ENCODE peak calls at places on chromosomes 12 and 14, in five cellular contexts. X, M, F, Y and G are unnamed samples. For H3K9me3, the result is how much of the 10 kb centered on the place peaks cover.

GRCh38 chr12:101855364-101855884 is 22.0 kb upstream of the DRAM1 start:
- DNase-seq in X (peak), M (no peak), F (no peak), Y (peak), G (no peak)

GRCh38 chr12:54195736-54196347 is 7.1 kb upstream of the SMUG1 start:
- DNase-seq in X (no peak), M (peak), F (no peak), Y (peak), G (no peak)

GRCh38 chr12:106229036-106229591 is 18.7 kb downstream of the CKAP4 start:
- DNase-seq in X (no peak), M (no peak), F (no peak), Y (no peak), G (no peak)

GRCh38 chr12:38324896-38325295 is 8.3 kb downstream of the ALG10B start:
- DNase-seq in X (no peak), M (no peak), F (no peak), Y (no peak), G (no peak)

GRCh38 chr12:4353785-4354208 is 25.7 kb downstream of the FGF23 start:
- DNase-seq in X (no peak), M (peak), F (no peak), Y (peak), G (no peak)

GRCh38 chr12:26271889-26272492 is 76.6 kb downstream of the SSPN start:
- DNase-seq in X (no peak), M (no peak), F (no peak), Y (no peak), G (peak)

GRCh38 chr12:15540469-15540872 is 218.2 kb downstream of the PTPRO start:
- DNase-seq in X (no peak), M (no peak), F (no peak), Y (no peak), G (no peak)

GRCh38 chr14:69982220-69982795 is 103.1 kb downstream of the SMOC1 start:
- DNase-seq in X (no peak), M (no peak), F (no peak), Y (no peak), G (no peak)

GRCh38 chr12:54439521-54440255 is 20.6 kb upstream of the ITGA5 start:
- DNase-seq in X (peak), M (peak), F (peak), Y (peak), G (no peak)

GRCh38 chr14:64509036-64509435 is 4.5 kb downstream of the ZBTB1 start:
- DNase-seq in X (peak), M (no peak), F (no peak), Y (no peak), G (no peak)

GRCh38 chr12:115898670-115899069 is 378.8 kb downstream of the MED13L start:
- DNase-seq in X (no peak), M (no peak), F (no peak), Y (no peak), G (no peak)

GRCh38 chr12:93813972-93814821 is 137.0 kb downstream of the CRADD start:
- DNase-seq in X (peak), M (no peak), F (no peak), Y (peak), G (peak)

GRCh38 chr12:26153421-26154154 is 28.8 kb upstream of the BHLHE41 start:
- DNase-seq in X (peak), M (no peak), F (peak), Y (no peak), G (no peak)

GRCh38 chr12:109053382-109054123 is 1.2 kb downstream of the USP30 start:
- DNase-seq in X (peak), M (no peak), F (no peak), Y (peak), G (no peak)

GRCh38 chr14:52313493-52313881 is 625 bp upstream of the PTGER2 start:
- DNase-seq in X (no peak), M (no peak), F (no peak), Y (no peak), G (no peak)

GRCh38 chr12:5665615-5666014 is 233.7 kb downstream of the NTF3 start:
- DNase-seq in X (no peak), M (no peak), F (no peak), Y (no peak), G (no peak)

GRCh38 chr14:21081521-21082184 is 11.5 kb downstream of the ARHGEF40 start:
- DNase-seq in X (no peak), M (peak), F (no peak), Y (no peak), G (no peak)

GRCh38 chr14:99241314-99242035 is 30.5 kb downstream of the BCL11B start:
- DNase-seq in X (no peak), M (no peak), F (no peak), Y (no peak), G (no peak)

GRCh38 chr12:79324571-79324970 is 366.2 kb downstream of the PAWR start:
- DNase-seq in X (no peak), M (no peak), F (no peak), Y (no peak), G (no peak)

GRCh38 chr14:76348898-76349297 is 27.0 kb upstream of the ESRRB start:
- DNase-seq in X (no peak), M (peak), F (no peak), Y (peak), G (no peak)

GRCh38 chr12:45893240-45893639 is 97.1 kb downstream of the SCAF11 start:
- DNase-seq in X (peak), M (no peak), F (no peak), Y (no peak), G (no peak)

GRCh38 chr14:75340921-75341320 is 62.3 kb downstream of the FOS start:
- DNase-seq in X (no peak), M (no peak), F (no peak), Y (no peak), G (peak)

GRCh38 chr12:45416161-45416560 is 200.3 kb downstream of the ANO6 start:
- DNase-seq in X (no peak), M (no peak), F (no peak), Y (no peak), G (no peak)

GRCh38 chr12:2311001-2311778 is 258.4 kb downstream of the CACNA1C start:
- DNase-seq in X (no peak), M (no peak), F (no peak), Y (no peak), G (no peak)

GRCh38 chr12:106147956-106148355 is 9.2 kb upstream of the NUAK1 start:
- DNase-seq in X (no peak), M (peak), F (no peak), Y (no peak), G (peak)

GRCh38 chr12:117377758-117378157 is 16.3 kb upstream of the NOS1 start:
- DNase-seq in X (no peak), M (no peak), F (no peak), Y (peak), G (no peak)

GRCh38 chr12:116273813-116274551 is 3.5 kb downstream of the MED13L start:
- DNase-seq in X (no peak), M (no peak), F (no peak), Y (no peak), G (no peak)

GRCh38 chr12:110431957-110432587 is 18.1 kb downstream of the ARPC3 start:
- DNase-seq in X (no peak), M (no peak), F (no peak), Y (no peak), G (no peak)

GRCh38 chr12:88298014-88298682 is 156.0 kb downstream of the TMTC3 start:
- DNase-seq in X (no peak), M (peak), F (no peak), Y (no peak), G (no peak)

GRCh38 chr14:96799489-96800056 is 2.4 kb downstream of the VRK1 start:
- DNase-seq in X (peak), M (no peak), F (no peak), Y (no peak), G (no peak)

GRCh38 chr14:96796851-96797187 is 363 bp upstream of the VRK1 start:
- DNase-seq in X (no peak), M (no peak), F (no peak), Y (no peak), G (no peak)

GRCh38 chr14:96797943-96798349 is 764 bp downstream of the VRK1 start:
- DNase-seq in X (peak), M (peak), F (peak), Y (peak), G (no peak)

GRCh38 chr14:96795443-96795842 is 1.7 kb upstream of the VRK1 start:
- DNase-seq in X (no peak), M (no peak), F (no peak), Y (no peak), G (no peak)

DNA sequence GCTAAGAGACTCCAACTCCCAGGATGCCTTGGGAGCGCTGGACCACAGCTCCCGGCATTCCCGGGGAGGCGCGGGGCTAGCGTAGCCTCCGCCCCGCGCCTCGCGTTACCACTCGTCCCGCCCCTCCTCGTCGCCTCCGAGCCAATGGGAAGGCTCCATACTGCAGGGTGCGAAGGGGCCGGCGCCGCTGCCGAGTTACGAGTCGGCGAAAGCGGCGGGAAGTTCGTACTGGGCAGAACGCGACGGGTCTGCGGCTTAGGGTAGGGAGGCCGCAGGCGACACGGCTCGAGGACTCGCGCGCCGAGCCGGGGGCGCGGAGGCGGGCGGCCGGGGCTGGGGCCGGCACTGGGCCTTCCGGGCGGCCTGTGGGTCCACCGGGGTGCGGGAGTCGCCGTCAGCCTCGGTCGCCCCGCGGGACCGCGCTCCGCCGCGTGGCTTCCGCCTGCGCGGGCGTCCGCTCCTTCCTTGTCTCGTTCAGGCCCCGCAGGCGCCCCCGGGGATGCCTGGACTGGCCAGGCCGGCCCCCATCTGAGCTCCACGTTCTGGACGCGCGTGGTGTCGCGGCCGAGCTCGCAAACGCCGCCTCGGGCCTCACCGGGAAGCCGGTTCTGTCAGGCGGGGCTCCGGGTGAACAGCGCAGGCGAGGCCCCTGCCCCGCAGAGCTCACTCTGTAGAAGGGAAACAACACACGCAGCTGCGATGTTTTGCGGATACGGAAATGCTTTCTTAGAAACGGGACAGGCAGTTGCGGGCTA is at the start of gene VRK1:
- DNase-seq in X (peak), M (peak), F (peak), Y (peak), G (peak)
- H3K27ac ChIP-seq in X (peak), M (peak), F (peak), Y (peak), G (peak)

DNA sequence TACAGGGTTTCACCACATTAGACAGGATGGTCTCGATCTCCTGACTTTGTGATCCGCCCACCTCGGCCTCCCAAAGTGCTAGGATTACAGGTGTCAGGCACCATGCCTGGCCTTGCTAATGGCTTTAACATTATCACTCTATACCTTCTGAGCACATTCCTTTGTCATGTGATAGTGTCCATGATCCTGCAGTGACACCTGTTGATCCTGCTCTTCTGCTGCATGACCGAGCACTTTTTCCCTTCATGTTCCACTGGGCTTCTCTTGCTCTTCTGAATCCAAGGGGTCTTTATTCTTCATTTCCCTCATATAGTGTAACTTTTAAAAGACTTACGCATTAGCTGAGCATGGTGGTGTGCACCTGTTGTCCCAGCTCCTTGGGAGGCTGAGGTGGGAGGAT is 11.6 kb downstream of the ZNF268 start:
- DNase-seq in X (no peak), M (no peak), F (no peak), Y (no peak), G (no peak)
- H3K9me3 ChIP-seq in X (half or more), M (under half), F (half or more), Y (under half), G (half or more)

DNA sequence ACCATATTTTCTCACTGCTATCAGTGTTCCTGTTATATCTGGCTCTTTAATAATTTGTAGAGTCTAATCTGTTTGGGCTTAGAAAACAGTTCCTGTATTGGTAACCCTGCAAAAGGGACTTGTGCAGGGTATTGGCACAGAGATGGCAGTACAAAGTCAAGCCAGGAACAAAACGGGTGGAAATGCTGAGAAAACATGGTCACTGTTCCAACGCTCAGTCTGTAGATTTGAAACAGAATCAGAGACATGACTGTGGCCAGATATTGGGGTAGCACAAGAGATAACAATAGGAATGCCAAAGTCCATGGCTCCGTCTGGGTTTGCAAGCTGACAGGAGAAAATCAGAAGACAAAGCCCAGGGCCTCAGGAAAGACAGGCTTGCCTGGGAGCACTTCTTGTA is 290.7 kb upstream of the PDE3A start:
- DNase-seq in X (no peak), M (no peak), F (no peak), Y (no peak), G (no peak)
- TF ChIP-seq EP300 in X (no peak), M (no peak), F (no peak), Y (no peak), G (no peak)

DNA sequence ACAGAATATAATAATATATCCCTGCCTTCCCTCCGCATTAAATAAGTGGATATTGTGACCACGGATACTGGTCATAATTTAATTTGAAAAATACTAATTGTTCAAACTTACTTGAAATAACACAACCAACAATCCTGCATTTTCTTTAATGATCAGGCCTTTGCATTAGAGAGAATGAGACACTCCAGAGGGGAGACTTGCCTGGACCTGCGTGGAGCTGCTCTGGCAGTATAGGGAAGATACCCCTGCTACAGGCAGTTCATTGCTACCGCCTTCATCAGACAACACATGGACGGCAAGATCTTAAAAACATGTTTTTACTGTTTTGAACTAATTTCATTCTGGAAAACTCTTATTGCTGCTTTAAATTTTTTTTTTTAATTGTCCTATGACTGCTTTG is 211.0 kb upstream of the FAR2 start:
- DNase-seq in X (no peak), M (no peak), F (no peak), Y (no peak), G (no peak)
- H3K27ac ChIP-seq in X (no peak), M (no peak), F (no peak), Y (no peak), G (no peak)

DNA sequence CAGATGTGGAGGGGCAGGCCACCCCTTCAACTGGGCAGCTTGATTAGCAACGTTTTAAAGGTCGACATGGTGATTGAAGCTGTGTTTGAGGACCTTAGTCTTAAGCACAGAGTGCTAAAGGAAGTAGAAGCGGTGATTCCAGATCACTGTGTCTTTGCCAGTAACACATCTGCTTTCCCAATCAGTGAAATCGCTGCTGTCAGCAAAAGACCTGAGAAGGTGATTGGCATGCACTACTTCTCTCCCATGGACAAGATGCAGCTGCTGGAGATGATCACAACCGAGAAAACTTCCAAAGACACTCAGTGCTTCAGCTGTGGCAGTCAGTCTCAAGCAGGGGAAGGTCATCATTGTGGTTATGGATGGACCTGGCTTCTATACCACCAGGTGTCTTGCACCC is 23.9 kb upstream of the AICDA start:
- DNase-seq in X (no peak), M (no peak), F (no peak), Y (no peak), G (no peak)
- H3K9me3 ChIP-seq in X (under half), M (under half), F (under half), Y (under half), G (under half)

DNA sequence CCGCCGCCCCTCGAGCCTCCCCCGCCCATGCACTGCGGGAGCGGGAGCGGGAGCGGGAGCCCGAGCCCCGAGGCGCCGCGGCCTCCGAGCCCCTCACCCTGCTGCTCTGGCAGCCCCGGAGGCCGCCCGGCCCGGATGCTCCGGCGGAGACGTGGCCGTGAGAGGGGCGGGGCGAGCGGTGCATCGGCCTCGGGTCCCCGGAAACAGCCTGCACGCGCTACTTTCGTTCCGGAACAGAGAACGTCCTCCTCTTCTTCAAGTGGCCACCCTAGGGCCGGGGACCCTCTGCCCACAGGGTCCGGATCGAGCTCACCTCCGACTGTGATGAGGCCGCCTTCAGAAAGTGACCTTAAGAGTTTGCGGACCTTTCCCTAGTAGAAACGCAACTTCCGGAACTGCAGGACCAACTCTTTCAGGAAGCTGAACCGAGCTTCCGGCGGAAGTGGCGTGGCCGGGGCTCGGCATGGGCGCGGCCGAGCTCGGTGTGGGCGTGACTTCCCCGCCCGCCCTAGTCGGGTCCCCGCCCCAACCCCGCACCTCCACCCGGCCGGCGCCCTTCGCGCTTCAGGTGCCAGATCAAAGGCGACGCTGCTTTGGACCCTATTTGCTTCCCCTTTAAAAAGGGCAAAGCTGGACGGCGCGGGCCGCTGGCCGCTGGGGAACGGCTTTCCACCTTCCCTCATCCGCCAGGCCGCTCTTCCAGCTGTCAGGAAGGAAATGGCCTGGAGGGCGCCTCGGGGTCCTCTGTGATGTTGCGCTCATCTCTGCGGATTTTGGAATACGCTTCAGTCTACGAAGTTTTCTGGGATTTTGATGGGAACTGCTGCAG is at the start of gene GOLGA3:
- DNase-seq in X (peak), M (peak), F (peak), Y (peak), G (peak)
- TF ChIP-seq EP300 in X (no peak), M (no peak), F (no peak), Y (no peak), G (peak)

DNA sequence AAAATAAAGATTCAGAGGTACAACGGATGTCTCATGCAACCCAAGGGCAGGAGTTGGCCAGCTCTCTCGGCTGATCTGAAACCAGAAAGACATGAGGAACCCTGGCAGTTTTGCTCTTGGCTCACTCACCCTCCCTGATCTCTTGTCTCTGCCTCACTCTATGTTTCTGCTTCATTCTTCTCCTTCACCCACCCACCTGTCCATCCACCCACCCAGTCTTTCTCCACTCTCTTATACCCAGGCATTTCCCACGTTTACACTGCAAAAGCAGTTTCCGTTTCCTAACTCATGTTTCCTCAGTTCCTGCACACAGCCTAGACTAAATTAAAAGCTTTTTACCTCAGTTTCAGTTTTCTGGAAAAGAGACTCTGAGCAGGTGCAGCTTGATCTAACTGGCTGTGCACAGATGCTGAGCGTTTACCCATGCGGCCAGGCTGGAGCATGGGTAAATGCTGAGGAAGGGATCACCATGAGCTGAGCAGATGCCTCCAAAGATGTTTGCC is 157.6 kb downstream of the PRKCH start:
- DNase-seq in X (no peak), M (no peak), F (no peak), Y (no peak), G (no peak)
- H3K27ac ChIP-seq in X (no peak), M (no peak), F (peak), Y (no peak), G (peak)

GRCh38 chr12:34347367-34347766 is 325.1 kb downstream of the ALG10 start:
- DNase-seq in X (peak), M (peak), F (peak), Y (peak), G (no peak)
- H3K9me3 ChIP-seq in X (under half), M (under half), F (under half), Y (under half), G (half or more)

GRCh38 chr14:63470877-63471565 is 72.2 kb downstream of the PPP2R5E start:
- DNase-seq in X (peak), M (no peak), F (peak), Y (no peak), G (no peak)
- TF ChIP-seq EP300 in X (no peak), M (no peak), F (peak), Y (no peak), G (no peak)

GRCh38 chr14:34203271-34203722 is 252.4 kb upstream of the EGLN3 start:
- DNase-seq in X (no peak), M (no peak), F (no peak), Y (no peak), G (no peak)
- H3K27ac ChIP-seq in X (no peak), M (no peak), F (no peak), Y (no peak), G (peak)